ENCODE peak calls at places on chromosome 18, in ten cellular contexts. J, U, I, X, O, D, W, A, F and C are unnamed samples. For H3K4me1, the result is how much of the 10 kb centered on the place peaks cover.

GRCh38 chr18:424071-424868 is 76.2 kb downstream of the COLEC12 start:
- DNase-seq in J (no peak), U (no peak), I (no peak), X (peak), O (no peak), D (no peak), W (no peak), A (no peak), F (no peak), C (no peak)

GRCh38 chr18:41378628-41379027 is 576.4 kb upstream of the PIK3C3 start:
- DNase-seq in J (no peak), U (no peak), I (no peak), X (peak), O (no peak), D (no peak), W (no peak), A (no peak), F (no peak), C (no peak)

GRCh38 chr18:62018761-62019041 is 125.9 kb upstream of the RNF152 start:
- DNase-seq in J (no peak), U (no peak), I (no peak), X (no peak), O (no peak), D (no peak), W (no peak), A (no peak), F (no peak), C (no peak)

GRCh38 chr18:79677221-79677620 is 2.4 kb upstream of the CTDP1 start:
- DNase-seq in J (no peak), U (no peak), I (no peak), X (no peak), O (no peak), D (no peak), W (no peak), A (no peak), F (no peak), C (no peak)

GRCh38 chr18:71398530-71398929 is 1109.7 kb downstream of the SOCS6 start:
- DNase-seq in J (no peak), U (no peak), I (no peak), X (peak), O (peak), D (no peak), W (no peak), A (no peak), F (no peak), C (no peak)

GRCh38 chr18:10563886-10564285 is 38.1 kb downstream of the NAPG start:
- DNase-seq in J (no peak), U (no peak), I (peak), X (no peak), O (no peak), D (no peak), W (no peak), A (no peak), F (no peak), C (peak)

GRCh38 chr18:14947482-14948162 is 199.7 kb downstream of the ANKRD30B start:
- DNase-seq in J (no peak), U (no peak), I (peak), X (no peak), O (no peak), D (no peak), W (no peak), A (no peak), F (no peak), C (peak)

GRCh38 chr18:34834897-34835296 is 124.8 kb downstream of the DTNA start:
- DNase-seq in J (no peak), U (no peak), I (no peak), X (no peak), O (no peak), D (no peak), W (no peak), A (no peak), F (no peak), C (no peak)

GRCh38 chr18:36296591-36297418 is 708 bp upstream of the FHOD3 start:
- DNase-seq in J (peak), U (no peak), I (peak), X (peak), O (peak), D (no peak), W (peak), A (no peak), F (no peak), C (peak)

GRCh38 chr18:44973282-44973681 is 292.6 kb downstream of the SETBP1 start:
- DNase-seq in J (no peak), U (no peak), I (no peak), X (peak), O (no peak), D (no peak), W (no peak), A (no peak), F (no peak), C (no peak)

GRCh38 chr18:78692105-78692504 is 287.5 kb upstream of the SALL3 start:
- DNase-seq in J (no peak), U (no peak), I (no peak), X (no peak), O (no peak), D (no peak), W (no peak), A (no peak), F (no peak), C (no peak)

GRCh38 chr18:75625966-75626365 is 198.5 kb upstream of the SMIM21 start:
- DNase-seq in J (no peak), U (no peak), I (no peak), X (no peak), O (no peak), D (no peak), W (no peak), A (no peak), F (no peak), C (no peak)

GRCh38 chr18:45521151-45521550 is 94.1 kb upstream of the SLC14A2 start:
- DNase-seq in J (no peak), U (no peak), I (no peak), X (no peak), O (no peak), D (no peak), W (no peak), A (no peak), F (no peak), C (no peak)

GRCh38 chr18:49968649-49969309 is 155.4 kb upstream of the ACAA2 start:
- DNase-seq in J (no peak), U (no peak), I (no peak), X (no peak), O (no peak), D (no peak), W (no peak), A (no peak), F (no peak), C (no peak)

GRCh38 chr18:49966090-49966489 is 152.8 kb upstream of the ACAA2 start:
- DNase-seq in J (no peak), U (no peak), I (no peak), X (no peak), O (no peak), D (no peak), W (no peak), A (no peak), F (no peak), C (no peak)

GRCh38 chr18:49970288-49970687 is 157.0 kb upstream of the ACAA2 start:
- DNase-seq in J (no peak), U (no peak), I (no peak), X (no peak), O (no peak), D (no peak), W (no peak), A (no peak), F (no peak), C (no peak)

GRCh38 chr18:49967914-49968313 is 154.6 kb upstream of the ACAA2 start:
- DNase-seq in J (no peak), U (no peak), I (no peak), X (no peak), O (no peak), D (no peak), W (no peak), A (no peak), F (no peak), C (no peak)

GRCh38 chr18:49967171-49967570 is 153.8 kb upstream of the ACAA2 start:
- DNase-seq in J (no peak), U (no peak), I (no peak), X (no peak), O (no peak), D (no peak), W (no peak), A (no peak), F (peak), C (no peak)
- TF ChIP-seq POLR2AphosphoS5 in J (no peak), U (no peak), I (no peak), X (no peak), O (no peak), D (no peak), W (no peak), A (no peak), F (no peak), C (peak)

GRCh38 chr18:48142994-48143393 is 212.5 kb upstream of the SMAD2 start:
- DNase-seq in J (peak), U (peak), I (no peak), X (no peak), O (no peak), D (no peak), W (no peak), A (no peak), F (no peak), C (no peak)
- H3K27ac ChIP-seq in J (no peak), U (no peak), I (no peak), X (no peak), O (no peak), D (no peak), W (no peak), A (no peak), F (no peak), C (no peak)

GRCh38 chr18:77108821-77109692 is 23.5 kb downstream of the MBP start:
- DNase-seq in J (no peak), U (no peak), I (no peak), X (no peak), O (no peak), D (no peak), W (no peak), A (no peak), F (no peak), C (no peak)
- H3K4me1 ChIP-seq in J (under half), U (half or more), I (under half), X (under half), O (under half), D (half or more), W (under half), A (half or more), F (under half), C (under half)

GRCh38 chr18:59674534-59674933 is 22.7 kb downstream of the CCBE1 start:
- DNase-seq in J (no peak), U (no peak), I (no peak), X (no peak), O (no peak), D (no peak), W (no peak), A (no peak), F (no peak), C (no peak)

GRCh38 chr18:59672125-59672769 is 25.0 kb downstream of the CCBE1 start:
- DNase-seq in J (peak), U (no peak), I (peak), X (no peak), O (no peak), D (no peak), W (no peak), A (no peak), F (no peak), C (no peak)

GRCh38 chr18:59671533-59671932 is 25.7 kb downstream of the CCBE1 start:
- DNase-seq in J (no peak), U (no peak), I (no peak), X (no peak), O (no peak), D (no peak), W (no peak), A (no peak), F (no peak), C (no peak)

GRCh38 chr18:59667488-59667887 is 29.7 kb downstream of the CCBE1 start:
- DNase-seq in J (no peak), U (no peak), I (no peak), X (no peak), O (no peak), D (no peak), W (no peak), A (no peak), F (no peak), C (no peak)

DNA sequence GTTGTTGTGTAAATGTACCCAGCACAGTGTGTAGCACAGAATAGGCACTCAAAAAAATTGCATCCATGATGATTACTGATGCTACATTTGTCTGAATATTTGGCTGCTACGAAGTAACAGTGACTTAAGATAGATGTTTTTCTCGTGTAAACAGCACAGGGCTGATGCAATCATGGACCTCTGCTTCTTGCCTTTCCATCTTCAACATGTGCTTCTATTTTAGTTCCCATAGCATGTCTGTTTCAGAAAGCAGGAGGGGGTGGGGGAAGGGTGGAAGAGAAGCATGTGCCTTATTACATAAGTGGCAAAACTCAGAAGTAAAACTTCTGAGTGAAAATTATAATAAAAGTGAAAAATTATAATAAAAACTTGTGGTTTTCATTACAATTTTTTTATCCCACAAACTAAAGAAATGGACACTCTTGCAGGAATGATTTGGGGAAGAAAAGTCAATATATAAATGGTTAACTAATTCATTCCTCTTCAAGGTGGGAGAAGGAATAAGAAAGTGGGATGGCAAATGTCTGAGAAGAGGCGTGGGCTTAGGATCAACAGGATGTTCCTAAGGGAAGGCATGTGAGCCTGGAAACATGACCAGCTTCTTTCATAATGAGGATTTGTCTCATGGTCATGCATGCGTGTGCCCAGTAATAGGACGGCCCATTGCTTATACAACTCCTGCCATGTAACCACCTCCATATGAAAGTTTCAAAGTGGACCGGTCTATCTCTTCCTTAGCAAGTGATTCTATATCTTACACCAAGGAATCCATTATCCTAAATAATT is 27.2 kb downstream of the CCBE1 start:
- DNase-seq in J (peak), U (no peak), I (no peak), X (no peak), O (no peak), D (no peak), W (no peak), A (no peak), F (no peak), C (no peak)
- TF ChIP-seq POLR2AphosphoS5 in J (no peak), U (no peak), I (no peak), X (no peak), O (no peak), D (no peak), W (no peak), A (no peak), F (no peak), C (no peak)

GRCh38 chr18:56650056-56650455 is 1.1 kb upstream of the WDR7 start:
- DNase-seq in J (no peak), U (no peak), I (no peak), X (no peak), O (no peak), D (no peak), W (no peak), A (no peak), F (no peak), C (no peak)

GRCh38 chr18:56648307-56648706 is 2.9 kb upstream of the WDR7 start:
- DNase-seq in J (no peak), U (no peak), I (no peak), X (no peak), O (no peak), D (no peak), W (no peak), A (no peak), F (no peak), C (no peak)

GRCh38 chr18:56650944-56651770 is at the start of gene WDR7:
- DNase-seq in J (peak), U (peak), I (peak), X (peak), O (peak), D (peak), W (peak), A (peak), F (peak), C (peak)

GRCh38 chr18:56652802-56653201 is 1.6 kb downstream of the WDR7 start:
- DNase-seq in J (no peak), U (no peak), I (no peak), X (no peak), O (no peak), D (no peak), W (no peak), A (no peak), F (no peak), C (no peak)

GRCh38 chr18:56651771-56652092 is 573 bp downstream of the WDR7 start:
- DNase-seq in J (no peak), U (no peak), I (no peak), X (peak), O (no peak), D (no peak), W (no peak), A (no peak), F (no peak), C (no peak)
- H3K27ac ChIP-seq in J (peak), U (peak), I (peak), X (peak), O (no peak), D (peak), W (peak), A (peak), F (peak), C (peak)

GRCh38 chr18:55400590-55401274 is 187.3 kb downstream of the TCF4 start:
- DNase-seq in J (no peak), U (no peak), I (no peak), X (peak), O (no peak), D (no peak), W (no peak), A (no peak), F (no peak), C (no peak)
- H3K4me1 ChIP-seq in J (half or more), U (half or more), I (under half), X (half or more), O (under half), D (under half), W (under half), A (under half), F (under half), C (under half)

DNA sequence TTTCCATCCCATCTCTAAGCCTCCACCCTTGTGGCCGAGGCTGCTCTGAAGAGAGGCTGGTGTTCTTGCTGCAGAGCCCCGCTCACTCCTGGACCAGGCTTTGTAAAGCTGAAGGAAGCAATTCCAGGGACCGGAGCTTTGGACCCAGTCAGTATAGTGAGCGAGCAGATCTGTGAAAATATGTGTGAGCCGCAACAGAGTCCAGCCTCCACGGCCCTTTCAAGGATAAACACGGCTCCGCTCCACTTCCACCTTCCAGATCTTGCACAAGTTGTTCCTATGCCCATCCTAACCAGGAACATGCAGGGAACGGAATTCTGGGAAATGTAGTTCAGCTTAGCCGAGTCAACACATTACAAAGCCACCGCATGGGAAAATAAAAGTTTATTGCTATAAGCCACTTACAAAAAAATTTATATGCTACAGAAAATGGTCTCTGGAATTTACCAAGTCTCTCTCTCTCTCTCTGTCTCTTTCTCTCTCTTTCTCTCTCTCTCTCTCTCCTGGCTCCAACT is 151.7 kb upstream of the ZNF521 start:
- DNase-seq in J (peak), U (no peak), I (peak), X (peak), O (peak), D (no peak), W (no peak), A (peak), F (no peak), C (peak)
- TF ChIP-seq POLR2AphosphoS5 in J (peak), U (peak), I (no peak), X (peak), O (no peak), D (peak), W (no peak), A (no peak), F (no peak), C (peak)

DNA sequence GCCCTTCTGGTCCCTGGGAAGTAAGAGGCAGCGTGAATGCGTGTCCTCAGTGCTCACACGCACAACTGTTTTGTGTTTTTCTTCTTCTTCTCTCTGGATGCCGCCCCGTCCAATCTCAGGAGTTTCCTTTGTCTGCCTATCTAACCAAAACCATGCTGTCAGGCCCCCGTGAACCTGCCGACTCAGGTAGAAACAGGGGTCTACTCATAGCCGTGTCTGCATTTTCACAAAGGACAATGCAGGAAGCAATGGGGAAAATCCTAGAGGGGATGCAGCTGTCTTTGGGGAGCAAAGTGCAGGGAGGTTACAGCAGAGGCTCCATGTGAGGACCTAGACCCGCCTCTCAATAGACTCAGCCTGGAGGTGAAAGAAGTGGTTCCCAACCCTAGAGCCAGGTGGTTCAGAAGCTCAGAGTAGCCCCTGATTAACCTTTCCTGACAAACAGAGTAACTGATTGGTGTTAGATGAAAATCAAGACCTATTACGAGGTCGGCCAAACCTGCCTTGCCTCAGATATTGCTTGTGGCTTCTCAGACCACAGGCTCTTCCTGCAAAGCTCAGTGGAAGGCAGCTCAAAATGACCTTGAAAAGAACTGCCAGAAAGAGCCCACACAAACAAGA is 49.3 kb downstream of the CD226 start:
- DNase-seq in J (no peak), U (no peak), I (no peak), X (no peak), O (no peak), D (no peak), W (no peak), A (no peak), F (no peak), C (no peak)
- H3K27ac ChIP-seq in J (no peak), U (no peak), I (no peak), X (no peak), O (no peak), D (no peak), W (no peak), A (no peak), F (peak), C (no peak)